ENCODE peak calls at places on chromosomes 1 and 21, in four cellular contexts. One of them, this sample, is unnamed.

GRCh38 chr1:187689137-187689536 is 860.4 kb downstream of the PLA2G4A start:
- DNase-seq in mesendoderm: no peak
- DNase-seq in H1: no peak
- DNase-seq in IMR-90: peak
- DNase-seq in this sample: no peak

GRCh38 chr21:28482657-28483056 is 510.0 kb downstream of the LTN1 start:
- DNase-seq in mesendoderm: no peak
- DNase-seq in H1: no peak
- DNase-seq in IMR-90: no peak
- DNase-seq in this sample: no peak

GRCh38 chr21:14493731-14494130 is 52.4 kb downstream of the SAMSN1 start:
- DNase-seq in mesendoderm: peak
- DNase-seq in H1: no peak
- DNase-seq in IMR-90: no peak
- DNase-seq in this sample: no peak

GRCh38 chr1:20069932-20070331 is at the start of gene PLA2G5:
- DNase-seq in mesendoderm: peak
- DNase-seq in IMR-90: peak
- DNase-seq in H1: peak
- DNase-seq in this sample: no peak

GRCh38 chr1:240294566-240294965 is 202.9 kb downstream of the FMN2 start:
- DNase-seq in IMR-90: peak
- DNase-seq in mesendoderm: peak
- DNase-seq in H1: peak
- DNase-seq in this sample: peak

GRCh38 chr1:200415693-200416593 is 6.1 kb upstream of the ZNF281 start:
- DNase-seq in mesendoderm: no peak
- DNase-seq in IMR-90: peak
- DNase-seq in H1: no peak
- DNase-seq in this sample: no peak

GRCh38 chr1:198829356-198829755 is 190.5 kb downstream of the PTPRC start:
- DNase-seq in IMR-90: no peak
- DNase-seq in H1: no peak
- DNase-seq in mesendoderm: no peak
- DNase-seq in this sample: no peak

GRCh38 chr1:9112961-9113880 is 15.7 kb downstream of the GPR157 start:
- DNase-seq in H1: no peak
- DNase-seq in mesendoderm: no peak
- DNase-seq in IMR-90: peak
- DNase-seq in this sample: no peak

GRCh38 chr1:5640845-5641244 is 351.4 kb downstream of the NPHP4 start:
- DNase-seq in mesendoderm: peak
- DNase-seq in H1: peak
- DNase-seq in IMR-90: no peak
- DNase-seq in this sample: peak

GRCh38 chr1:176691251-176692228 is 228.6 kb downstream of the PAPPA2 start:
- DNase-seq in H1: no peak
- DNase-seq in mesendoderm: peak
- DNase-seq in IMR-90: peak
- DNase-seq in this sample: peak

GRCh38 chr1:177665935-177666334 is 303.9 kb downstream of the SEC16B start:
- DNase-seq in IMR-90: no peak
- DNase-seq in H1: no peak
- DNase-seq in mesendoderm: no peak
- DNase-seq in this sample: no peak

GRCh38 chr1:200290010-200290685 is 119.7 kb downstream of the ZNF281 start:
- DNase-seq in IMR-90: no peak
- DNase-seq in mesendoderm: peak
- DNase-seq in H1: no peak
- DNase-seq in this sample: peak

GRCh38 chr1:19824541-19824940 is 9.5 kb upstream of the RNF186 start:
- DNase-seq in H1: no peak
- DNase-seq in mesendoderm: peak
- DNase-seq in IMR-90: peak
- DNase-seq in this sample: no peak

GRCh38 chr1:54695221-54695620 is 20.4 kb upstream of the TTC4 start:
- DNase-seq in IMR-90: no peak
- DNase-seq in H1: no peak
- DNase-seq in mesendoderm: no peak
- DNase-seq in this sample: peak

DNA sequence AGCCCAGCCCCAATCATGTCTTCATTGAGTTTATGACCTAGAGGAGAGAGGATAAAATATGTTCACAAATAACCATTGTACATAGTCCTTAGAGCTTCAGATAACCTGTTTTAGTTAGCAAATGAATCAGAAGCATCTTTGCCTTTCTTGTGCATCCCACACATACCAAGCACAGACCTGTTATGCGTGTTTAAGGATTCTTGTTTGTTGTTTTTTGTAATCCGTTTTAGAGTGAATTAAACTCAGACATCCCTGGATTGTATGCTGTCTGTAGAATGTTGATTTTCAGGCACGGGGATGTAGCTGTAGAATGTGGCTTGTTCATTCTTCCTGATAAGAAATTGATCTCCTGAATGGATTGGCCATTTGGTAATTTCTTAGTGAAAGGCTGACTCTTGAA is 135.8 kb downstream of the EDEM3 start:
- DNase-seq in mesendoderm: no peak
- DNase-seq in IMR-90: no peak
- DNase-seq in H1: no peak
- DNase-seq in this sample: no peak
- H4K5ac ChIP-seq in mesendoderm: no peak
- H4K5ac ChIP-seq in IMR-90: no peak
- H4K5ac ChIP-seq in H1: no peak
- H4K5ac ChIP-seq in this sample: no peak

GRCh38 chr1:21489146-21489545 is 20.1 kb upstream of the ALPL start:
- DNase-seq in mesendoderm: no peak
- DNase-seq in IMR-90: no peak
- DNase-seq in H1: no peak
- DNase-seq in this sample: no peak

GRCh38 chr1:21494196-21494595 is 15.0 kb upstream of the ALPL start:
- DNase-seq in mesendoderm: peak
- DNase-seq in IMR-90: no peak
- DNase-seq in H1: no peak
- DNase-seq in this sample: no peak

GRCh38 chr1:21492171-21492625 is 17.0 kb upstream of the ALPL start:
- DNase-seq in mesendoderm: no peak
- DNase-seq in IMR-90: no peak
- DNase-seq in H1: no peak
- DNase-seq in this sample: no peak

GRCh38 chr1:21491483-21492170 is 17.6 kb upstream of the ALPL start:
- DNase-seq in mesendoderm: peak
- DNase-seq in IMR-90: no peak
- DNase-seq in H1: no peak
- DNase-seq in this sample: no peak

DNA sequence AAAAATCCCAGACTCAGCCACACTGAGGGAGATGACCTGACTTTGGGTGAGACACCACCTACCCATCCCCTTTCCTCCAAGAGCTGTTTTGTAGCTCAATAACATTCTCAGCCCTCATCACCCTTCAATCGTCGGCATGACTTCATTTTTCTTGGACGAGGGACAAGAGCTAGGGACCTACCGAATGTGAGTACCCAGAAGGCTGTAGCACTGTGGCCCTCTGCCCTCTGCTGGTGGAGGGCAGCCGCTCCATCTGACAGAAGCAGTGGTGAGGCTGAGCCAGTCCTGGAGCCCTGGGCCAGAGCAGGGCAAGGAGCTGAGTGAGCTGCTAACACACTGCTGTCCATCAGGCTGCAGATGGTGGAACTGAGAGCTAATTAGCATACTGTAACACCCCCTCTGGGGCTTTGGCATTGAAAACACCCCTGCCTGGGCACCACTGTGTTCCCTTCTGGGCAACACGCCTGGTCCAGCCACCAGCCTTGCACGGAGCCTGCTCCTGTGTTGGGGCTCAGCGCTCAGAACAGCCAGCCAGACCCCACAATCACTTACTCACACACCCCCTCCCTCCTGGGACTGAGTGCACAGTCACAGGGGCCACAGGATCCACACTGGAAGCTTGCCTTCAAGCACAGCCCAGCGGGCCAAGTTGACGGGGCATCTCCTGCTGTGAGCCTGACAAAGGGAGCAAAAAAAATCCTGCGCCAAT is 18.3 kb upstream of the ALPL start:
- DNase-seq in H1: no peak
- DNase-seq in IMR-90: peak
- DNase-seq in mesendoderm: peak
- DNase-seq in this sample: peak
- H2BK120ac ChIP-seq in H1: no peak
- H2BK120ac ChIP-seq in IMR-90: no peak
- H2BK120ac ChIP-seq in mesendoderm: no peak
- H2BK120ac ChIP-seq in this sample: no peak

GRCh38 chr1:113874017-113874879 is 2.7 kb upstream of the PTPN22 start:
- DNase-seq in IMR-90: peak
- DNase-seq in mesendoderm: peak
- DNase-seq in H1: no peak
- DNase-seq in this sample: peak
- H4K5ac ChIP-seq in IMR-90: no peak
- H4K5ac ChIP-seq in mesendoderm: no peak
- H4K5ac ChIP-seq in H1: no peak
- H4K5ac ChIP-seq in this sample: no peak

GRCh38 chr21:37257967-37258877 is 8.9 kb downstream of the VPS26C start:
- DNase-seq in mesendoderm: peak
- DNase-seq in H1: peak
- DNase-seq in IMR-90: peak
- DNase-seq in this sample: peak
- H2BK120ac ChIP-seq in mesendoderm: no peak
- H2BK120ac ChIP-seq in H1: no peak
- H2BK120ac ChIP-seq in IMR-90: peak
- H2BK120ac ChIP-seq in this sample: peak

GRCh38 chr21:36255650-36256047 is 64.3 kb upstream of the MORC3 start:
- DNase-seq in H1: no peak
- DNase-seq in IMR-90: no peak
- DNase-seq in mesendoderm: no peak
- DNase-seq in this sample: no peak
- H4K5ac ChIP-seq in H1: no peak
- H4K5ac ChIP-seq in IMR-90: no peak
- H4K5ac ChIP-seq in mesendoderm: no peak
- H4K5ac ChIP-seq in this sample: no peak

DNA sequence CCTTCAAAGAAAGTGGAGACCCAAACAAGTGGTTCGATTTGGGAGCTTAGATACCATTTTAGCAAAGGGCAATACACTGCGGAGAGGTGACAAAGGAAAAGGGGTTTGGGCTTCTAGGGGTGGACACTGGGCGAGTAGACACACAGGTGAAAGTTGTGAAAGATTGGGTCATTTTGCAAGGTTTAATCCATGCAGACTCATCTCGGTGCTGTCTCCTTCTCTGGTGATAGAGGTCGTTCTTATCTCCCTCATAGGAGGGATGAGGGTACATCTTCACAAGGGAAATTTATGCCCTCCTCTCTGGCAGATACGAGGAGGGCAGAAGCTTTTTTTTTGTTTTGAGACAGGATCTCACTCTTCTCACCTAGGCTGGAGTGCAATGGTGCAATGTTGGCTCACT is 6.4 kb upstream of the IGSF5 start:
- DNase-seq in IMR-90: no peak
- DNase-seq in mesendoderm: no peak
- DNase-seq in H1: no peak
- DNase-seq in this sample: no peak
- H2BK120ac ChIP-seq in IMR-90: no peak
- H2BK120ac ChIP-seq in mesendoderm: no peak
- H2BK120ac ChIP-seq in H1: no peak
- H2BK120ac ChIP-seq in this sample: no peak

GRCh38 chr21:37061926-37062591 is 10.8 kb downstream of the PIGP start:
- DNase-seq in mesendoderm: no peak
- DNase-seq in H1: no peak
- DNase-seq in IMR-90: no peak
- DNase-seq in this sample: no peak

GRCh38 chr21:37063433-37063832 is 9.4 kb downstream of the PIGP start:
- DNase-seq in IMR-90: no peak
- DNase-seq in H1: no peak
- DNase-seq in mesendoderm: no peak
- DNase-seq in this sample: no peak

GRCh38 chr21:37060296-37060695 is 12.6 kb downstream of the PIGP start:
- DNase-seq in H1: no peak
- DNase-seq in IMR-90: peak
- DNase-seq in mesendoderm: peak
- DNase-seq in this sample: peak

GRCh38 chr21:37064841-37065240 is 8.0 kb downstream of the PIGP start:
- DNase-seq in IMR-90: peak
- DNase-seq in mesendoderm: no peak
- DNase-seq in H1: no peak
- DNase-seq in this sample: no peak

GRCh38 chr21:37062592-37062933 is 10.3 kb downstream of the PIGP start:
- DNase-seq in mesendoderm: no peak
- DNase-seq in H1: no peak
- DNase-seq in IMR-90: no peak
- DNase-seq in this sample: no peak
- H4K5ac ChIP-seq in mesendoderm: no peak
- H4K5ac ChIP-seq in H1: no peak
- H4K5ac ChIP-seq in IMR-90: no peak
- H4K5ac ChIP-seq in this sample: no peak

GRCh38 chr1:218459450-218459849 is 114.3 kb downstream of the TGFB2 start:
- DNase-seq in H1: no peak
- DNase-seq in IMR-90: no peak
- DNase-seq in mesendoderm: peak
- DNase-seq in this sample: no peak

GRCh38 chr1:218461351-218461750 is 116.2 kb downstream of the TGFB2 start:
- DNase-seq in IMR-90: peak
- DNase-seq in H1: no peak
- DNase-seq in mesendoderm: no peak
- DNase-seq in this sample: no peak

GRCh38 chr1:218459878-218460277 is 114.7 kb downstream of the TGFB2 start:
- DNase-seq in IMR-90: peak
- DNase-seq in H1: peak
- DNase-seq in mesendoderm: peak
- DNase-seq in this sample: peak

GRCh38 chr1:218462116-218462515 is 117.0 kb downstream of the TGFB2 start:
- DNase-seq in H1: no peak
- DNase-seq in mesendoderm: no peak
- DNase-seq in IMR-90: no peak
- DNase-seq in this sample: no peak

DNA sequence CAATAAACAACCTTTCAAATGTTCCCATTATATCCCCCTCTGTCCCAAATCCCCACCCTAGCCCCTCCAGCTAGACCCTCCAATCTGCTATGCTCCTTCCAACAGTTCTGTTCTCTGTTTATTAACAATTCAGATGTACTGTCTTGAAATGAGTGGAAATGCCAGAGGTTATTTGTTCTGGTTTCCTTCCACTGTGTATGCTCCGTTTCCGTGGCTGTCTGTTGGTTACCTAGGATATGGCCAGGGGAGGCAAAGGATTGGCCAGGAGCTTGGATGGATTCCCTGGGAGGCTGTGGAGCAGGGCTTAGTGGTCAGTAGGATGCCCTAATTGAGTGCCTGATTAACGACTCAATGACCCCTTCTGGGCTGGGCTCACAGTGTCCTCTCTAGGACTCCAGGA is 115.2 kb downstream of the TGFB2 start:
- DNase-seq in H1: peak
- DNase-seq in IMR-90: peak
- DNase-seq in mesendoderm: peak
- DNase-seq in this sample: peak
- H2BK120ac ChIP-seq in H1: no peak
- H2BK120ac ChIP-seq in IMR-90: peak
- H2BK120ac ChIP-seq in mesendoderm: no peak
- H2BK120ac ChIP-seq in this sample: peak

This sample was measured in H9.